ENCODE peak calls at places on chromosomes 2 and 18, in six cellular contexts. W is H9, Y is breast epithelium, M is tibial nerve, F is IMR-90, K is trophoblast cell. J is an unnamed sample.
A peak's percentile ranks its signal among the peaks of the same experiment; 100 is the strongest.

GRCh38 chr2:230816735-230817134 is 48.0 kb upstream of the ITM2C start:
- DNase-seq in W (no peak), Y (no peak), M (no peak), F (no peak), K (no peak), J (no peak)

GRCh38 chr2:146748046-146748445 is 1096.8 kb upstream of the ACVR2A start:
- DNase-seq in W (no peak), Y (no peak), M (no peak), F (no peak), K (no peak), J (no peak)

GRCh38 chr2:27356056-27356381 is 545 bp downstream of the GTF3C2 start:
- DNase-seq in W (no peak), Y (no peak), M (no peak), F (peak; percentile 53), K (peak; percentile 35), J (peak; percentile 90)

GRCh38 chr18:48583568-48583967 is 44.7 kb downstream of the CTIF start:
- DNase-seq in W (no peak), Y (no peak), M (no peak), F (peak; percentile 26), K (no peak), J (no peak)

GRCh38 chr18:67410671-67411070 is 105.8 kb downstream of the DSEL start:
- DNase-seq in W (no peak), Y (no peak), M (no peak), F (peak; percentile 49), K (no peak), J (no peak)

GRCh38 chr2:191245046-191245868 is at the start of gene MYO1B:
- DNase-seq in W (peak; percentile 90), Y (peak; percentile 84), M (peak; percentile 17), F (peak; percentile 74), K (peak; percentile 79), J (peak; percentile 87)

GRCh38 chr18:32612651-32613050 is 142.0 kb upstream of the GAREM1 start:
- DNase-seq in W (no peak), Y (no peak), M (no peak), F (no peak), K (no peak), J (no peak)

GRCh38 chr2:197598450-197598849 is 76.9 kb downstream of the RFTN2 start:
- DNase-seq in W (no peak), Y (no peak), M (no peak), F (no peak), K (no peak), J (no peak)

GRCh38 chr18:2906522-2907458 is 60.0 kb downstream of the EMILIN2 start:
- DNase-seq in W (peak; percentile 46), Y (no peak), M (peak; percentile 12), F (no peak), K (no peak), J (peak; percentile 89)

GRCh38 chr2:203683932-203684556 is 22.4 kb upstream of the CD28 start:
- DNase-seq in W (no peak), Y (no peak), M (no peak), F (peak; percentile 92), K (peak; percentile 98), J (no peak)

GRCh38 chr18:24227976-24228660 is 89.3 kb downstream of the CABYR start:
- DNase-seq in W (no peak), Y (no peak), M (no peak), F (peak; percentile 83), K (no peak), J (no peak)

GRCh38 chr2:197209742-197210408 is 100.7 kb downstream of the ANKRD44 start:
- DNase-seq in W (no peak), Y (no peak), M (no peak), F (no peak), K (peak; percentile 24), J (no peak)

GRCh38 chr2:202382684-202383083 is 6.6 kb downstream of the BMPR2 start:
- DNase-seq in W (no peak), Y (no peak), M (no peak), F (no peak), K (no peak), J (no peak)

GRCh38 chr2:48341556-48342133 is 188.3 kb upstream of the STON1 start:
- DNase-seq in W (no peak), Y (no peak), M (no peak), F (no peak), K (no peak), J (no peak)

GRCh38 chr2:241739651-241740050 is 5.2 kb downstream of the D2HGDH start:
- DNase-seq in W (no peak), Y (no peak), M (no peak), F (peak; percentile 86), K (no peak), J (no peak)

GRCh38 chr2:240820014-240820606 is at the start of gene KIF1A:
- DNase-seq in W (peak; percentile 87), Y (no peak), M (no peak), F (no peak), K (no peak), J (peak; percentile 44)

GRCh38 chr2:113021312-113021711 is 16.1 kb downstream of the IL36A start:
- DNase-seq in W (no peak), Y (no peak), M (no peak), F (no peak), K (no peak), J (no peak)

GRCh38 chr2:42503291-42503690 is 9.5 kb upstream of the KCNG3 start:
- DNase-seq in W (no peak), Y (no peak), M (no peak), F (no peak), K (no peak), J (no peak)

GRCh38 chr2:98761267-98761781 is 30.4 kb upstream of the MGAT4A start:
- DNase-seq in W (no peak), Y (no peak), M (no peak), F (no peak), K (no peak), J (peak; percentile 74)

GRCh38 chr2:48026865-48027264 is 120.6 kb upstream of the FBXO11 start:
- DNase-seq in W (no peak), Y (no peak), M (no peak), F (no peak), K (no peak), J (no peak)

GRCh38 chr2:43340945-43341356 is 114.5 kb upstream of the ZFP36L2 start:
- DNase-seq in W (no peak), Y (no peak), M (no peak), F (peak; percentile 63), K (no peak), J (no peak)

GRCh38 chr2:65098741-65099140 is 31.2 kb downstream of the RAB1A start:
- DNase-seq in W (no peak), Y (no peak), M (no peak), F (no peak), K (no peak), J (no peak)

GRCh38 chr2:212124597-212124996 is 414.0 kb downstream of the ERBB4 start:
- DNase-seq in W (no peak), Y (no peak), M (no peak), F (peak; percentile 29), K (peak; percentile 91), J (no peak)

GRCh38 chr2:119387381-119388129 is 20.8 kb downstream of the DBI start:
- DNase-seq in W (no peak), Y (peak; percentile 66), M (peak; percentile 44), F (peak; percentile 20), K (no peak), J (no peak)

GRCh38 chr2:96091711-96092579 is 24.4 kb downstream of the ADRA2B start:
- DNase-seq in W (peak; percentile 73), Y (peak; percentile 31), M (no peak), F (no peak), K (no peak), J (peak; percentile 51)

GRCh38 chr2:144133881-144134280 is 386.0 kb downstream of the ZEB2 start:
- DNase-seq in W (no peak), Y (no peak), M (no peak), F (no peak), K (no peak), J (no peak)

GRCh38 chr2:198028955-198029354 is 224.6 kb downstream of the PLCL1 start:
- DNase-seq in W (no peak), Y (no peak), M (no peak), F (no peak), K (no peak), J (no peak)

GRCh38 chr2:221285156-221285555 is 286.9 kb downstream of the EPHA4 start:
- DNase-seq in W (no peak), Y (no peak), M (no peak), F (no peak), K (no peak), J (no peak)

DNA sequence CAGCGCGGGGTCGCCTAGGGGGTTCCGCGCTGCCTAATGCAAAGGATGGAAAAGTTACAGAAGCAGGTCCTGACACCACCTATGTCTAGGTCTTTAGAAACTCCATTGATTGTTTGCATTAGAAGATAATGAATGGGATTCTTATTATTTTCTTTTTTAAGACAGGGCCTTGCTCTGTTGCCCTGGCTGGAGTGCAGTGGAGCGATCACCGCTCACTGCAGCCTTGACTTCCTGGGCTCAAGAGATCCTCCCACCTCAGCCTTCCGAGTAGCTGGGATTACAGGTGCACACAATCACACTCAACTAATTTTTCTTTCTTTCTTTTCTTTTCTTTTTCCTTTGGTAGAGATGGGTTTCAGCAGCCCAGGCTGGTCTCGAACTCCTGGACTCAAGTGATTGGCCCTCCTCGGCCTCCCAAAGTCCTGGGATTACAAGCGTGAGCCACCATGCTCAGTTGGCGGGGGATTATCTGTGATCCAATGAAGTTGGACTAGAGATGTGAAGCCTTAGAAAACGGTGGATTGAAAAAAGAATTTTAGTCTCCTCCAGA is 761 bp upstream of the IDH1 start:
- DNase-seq in W (no peak), Y (no peak), M (no peak), F (no peak), K (no peak), J (no peak)
- H3K4me1 ChIP-seq in W (peaks cover 2% of the 10 kb centered on the region), Y (no peaks in the 10 kb centered on the region), M (peaks cover 16% of the 10 kb centered on the region), F (peaks cover 4% of the 10 kb centered on the region), K (no peaks in the 10 kb centered on the region), J (peaks cover 20% of the 10 kb centered on the region)

DNA sequence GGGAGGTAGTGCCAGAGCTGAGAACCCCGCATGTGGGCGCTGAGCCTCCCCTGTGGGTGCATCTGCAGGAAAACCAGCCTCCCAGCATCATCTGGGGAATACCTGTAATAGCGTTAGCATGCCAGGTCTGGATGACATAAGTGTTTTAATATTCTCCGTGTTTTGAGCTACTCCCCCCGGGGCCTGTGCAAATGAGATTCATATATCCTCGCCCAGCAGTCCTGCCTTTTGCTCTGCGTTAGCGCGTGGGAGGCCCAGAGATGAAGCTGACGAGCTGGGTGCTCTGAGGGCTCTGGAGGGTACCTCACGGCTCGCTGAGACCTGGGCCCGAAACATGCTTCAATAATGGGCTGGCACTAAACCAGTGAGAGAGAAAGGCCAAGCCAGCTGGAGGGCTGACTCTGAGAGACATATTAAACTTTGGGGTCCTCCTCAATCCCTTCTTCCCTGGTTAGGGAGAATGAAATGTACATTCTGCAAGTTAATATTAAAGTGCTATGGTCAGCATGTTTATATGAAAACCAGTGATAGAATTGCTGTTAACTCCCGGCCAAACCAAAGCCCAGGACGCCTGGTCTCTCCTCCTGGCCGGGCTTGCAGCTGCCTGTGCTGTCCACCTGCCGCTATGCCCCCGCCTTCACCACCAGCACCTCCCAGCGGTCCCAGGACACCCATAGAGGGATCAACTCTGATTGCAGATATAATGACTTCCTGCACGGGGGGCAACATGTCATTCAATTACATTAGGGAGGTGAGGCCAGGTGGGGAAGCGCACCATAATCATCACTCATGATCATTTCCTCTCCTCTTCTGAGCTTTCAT is 77.0 kb downstream of the EDAR start:
- DNase-seq in W (peak; percentile 17), Y (no peak), M (no peak), F (no peak), K (peak; percentile 79), J (peak; percentile 64)
- H3K27ac ChIP-seq in W (no peak overlapping the region), Y (no peak overlapping the region), M (no peak overlapping the region), F (no peak overlapping the region), K (no peak overlapping the region), J (no peak overlapping the region)

GRCh38 chr2:173412628-173413027 is 58.0 kb downstream of the CDCA7 start:
- DNase-seq in W (no peak), Y (no peak), M (no peak), F (no peak), K (no peak), J (no peak)
- H3K4me1 ChIP-seq in W (no peaks in the 10 kb centered on the region), Y (no peaks in the 10 kb centered on the region), M (no peaks in the 10 kb centered on the region), F (no peaks in the 10 kb centered on the region), K (no peaks in the 10 kb centered on the region), J (no peaks in the 10 kb centered on the region)

GRCh38 chr18:75169411-75169810 is 39.5 kb downstream of the PTGR3 start:
- DNase-seq in W (no peak), Y (no peak), M (no peak), F (no peak), K (no peak), J (no peak)
- H3K27ac ChIP-seq in W (no peak overlapping the region), Y (no peak overlapping the region), M (no peak overlapping the region), F (no peak overlapping the region), K (no peak overlapping the region), J (no peak overlapping the region)

J was measured in spleen.